ENCODE peak calls at places on chromosomes 6 and 20, in five cellular contexts. One of them, this sample, is unnamed.

GRCh38 chr6:56043076-56043475 is 167.7 kb upstream of the BMP5 start:
- DNase-seq in BJ: no peak
- DNase-seq in thoracic aorta: no peak
- DNase-seq in astrocyte of the spinal cord: no peak
- DNase-seq in stomach: no peak
- DNase-seq in this sample: no peak

GRCh38 chr6:148021715-148022114 is 320.9 kb upstream of the SASH1 start:
- DNase-seq in astrocyte of the spinal cord: no peak
- DNase-seq in thoracic aorta: no peak
- DNase-seq in BJ: no peak
- DNase-seq in stomach: no peak
- DNase-seq in this sample: no peak

GRCh38 chr6:53168516-53169257 is 20.0 kb upstream of the GCM1 start:
- DNase-seq in stomach: no peak
- DNase-seq in thoracic aorta: no peak
- DNase-seq in astrocyte of the spinal cord: peak
- DNase-seq in BJ: no peak
- DNase-seq in this sample: no peak

GRCh38 chr6:131936156-131936555 is 15.0 kb downstream of the CCN2 start:
- DNase-seq in astrocyte of the spinal cord: no peak
- DNase-seq in BJ: no peak
- DNase-seq in thoracic aorta: no peak
- DNase-seq in stomach: no peak
- DNase-seq in this sample: no peak

GRCh38 chr20:33933469-33933909 is 60.2 kb upstream of the RALY start:
- DNase-seq in astrocyte of the spinal cord: peak
- DNase-seq in stomach: peak
- DNase-seq in BJ: no peak
- DNase-seq in thoracic aorta: no peak
- DNase-seq in this sample: peak

GRCh38 chr6:157755032-157755751 is 67.9 kb upstream of the SNX9 start:
- DNase-seq in thoracic aorta: no peak
- DNase-seq in astrocyte of the spinal cord: peak
- DNase-seq in stomach: no peak
- DNase-seq in BJ: peak
- DNase-seq in this sample: no peak

GRCh38 chr20:326645-327031 is 1.3 kb downstream of the SOX12 start:
- DNase-seq in astrocyte of the spinal cord: no peak
- DNase-seq in stomach: peak
- DNase-seq in thoracic aorta: no peak
- DNase-seq in BJ: no peak
- DNase-seq in this sample: no peak

GRCh38 chr6:41748542-41748941 is 1.3 kb upstream of the PGC start:
- DNase-seq in stomach: peak
- DNase-seq in thoracic aorta: no peak
- DNase-seq in astrocyte of the spinal cord: no peak
- DNase-seq in BJ: no peak
- DNase-seq in this sample: no peak

GRCh38 chr6:107823047-107823557 is 1.0 kb downstream of the SCML4 start:
- DNase-seq in stomach: no peak
- DNase-seq in thoracic aorta: no peak
- DNase-seq in BJ: no peak
- DNase-seq in astrocyte of the spinal cord: no peak
- DNase-seq in this sample: no peak

GRCh38 chr6:19416811-19417210 is 420.4 kb upstream of the ID4 start:
- DNase-seq in thoracic aorta: no peak
- DNase-seq in astrocyte of the spinal cord: no peak
- DNase-seq in stomach: no peak
- DNase-seq in BJ: no peak
- DNase-seq in this sample: no peak

GRCh38 chr20:21702553-21703467 is 2.7 kb upstream of the PAX1 start:
- DNase-seq in thoracic aorta: no peak
- DNase-seq in astrocyte of the spinal cord: peak
- DNase-seq in BJ: no peak
- DNase-seq in stomach: no peak
- DNase-seq in this sample: no peak

GRCh38 chr6:113596907-113597583 is 260.1 kb upstream of the MARCKS start:
- DNase-seq in stomach: peak
- DNase-seq in BJ: peak
- DNase-seq in thoracic aorta: no peak
- DNase-seq in astrocyte of the spinal cord: peak
- DNase-seq in this sample: no peak

GRCh38 chr6:79078057-79078969 is at the start of gene PHIP:
- DNase-seq in stomach: peak
- DNase-seq in astrocyte of the spinal cord: peak
- DNase-seq in thoracic aorta: peak
- DNase-seq in BJ: peak
- DNase-seq in this sample: peak

GRCh38 chr6:79076881-79077641 is 993 bp downstream of the PHIP start:
- DNase-seq in thoracic aorta: peak
- DNase-seq in BJ: peak
- DNase-seq in stomach: peak
- DNase-seq in astrocyte of the spinal cord: peak
- DNase-seq in this sample: peak

GRCh38 chr6:79077680-79078056 is 386 bp downstream of the PHIP start:
- DNase-seq in stomach: peak
- DNase-seq in astrocyte of the spinal cord: no peak
- DNase-seq in BJ: no peak
- DNase-seq in thoracic aorta: peak
- DNase-seq in this sample: peak

GRCh38 chr6:79082304-79082703 is 4.2 kb upstream of the PHIP start:
- DNase-seq in stomach: no peak
- DNase-seq in BJ: no peak
- DNase-seq in astrocyte of the spinal cord: no peak
- DNase-seq in thoracic aorta: no peak
- DNase-seq in this sample: no peak

GRCh38 chr6:79079425-79080130 is 1.5 kb upstream of the PHIP start:
- DNase-seq in BJ: no peak
- DNase-seq in astrocyte of the spinal cord: peak
- DNase-seq in stomach: no peak
- DNase-seq in thoracic aorta: no peak
- DNase-seq in this sample: no peak
- H3K4me3 ChIP-seq in BJ: peak
- H3K4me3 ChIP-seq in astrocyte of the spinal cord: peak
- H3K4me3 ChIP-seq in stomach: peak
- H3K4me3 ChIP-seq in thoracic aorta: peak
- H3K4me3 ChIP-seq in this sample: peak

GRCh38 chr6:11972270-11972669 is 39.8 kb upstream of the HIVEP1 start:
- DNase-seq in thoracic aorta: no peak
- DNase-seq in stomach: no peak
- DNase-seq in BJ: no peak
- DNase-seq in astrocyte of the spinal cord: no peak
- DNase-seq in this sample: no peak
- H3K4me3 ChIP-seq in thoracic aorta: no peak
- H3K4me3 ChIP-seq in stomach: no peak
- H3K4me3 ChIP-seq in BJ: no peak
- H3K4me3 ChIP-seq in astrocyte of the spinal cord: no peak
- H3K4me3 ChIP-seq in this sample: no peak

GRCh38 chr6:150634641-150635292 is 35.1 kb downstream of the PLEKHG1 start:
- DNase-seq in astrocyte of the spinal cord: no peak
- DNase-seq in BJ: peak
- DNase-seq in thoracic aorta: no peak
- DNase-seq in stomach: no peak
- DNase-seq in this sample: no peak

GRCh38 chr6:150631283-150631981 is 31.7 kb downstream of the PLEKHG1 start:
- DNase-seq in astrocyte of the spinal cord: no peak
- DNase-seq in BJ: no peak
- DNase-seq in thoracic aorta: no peak
- DNase-seq in stomach: no peak
- DNase-seq in this sample: no peak

GRCh38 chr6:150633466-150633795 is 33.7 kb downstream of the PLEKHG1 start:
- DNase-seq in thoracic aorta: no peak
- DNase-seq in stomach: no peak
- DNase-seq in BJ: no peak
- DNase-seq in astrocyte of the spinal cord: no peak
- DNase-seq in this sample: no peak

GRCh38 chr6:150632785-150633465 is 33.2 kb downstream of the PLEKHG1 start:
- DNase-seq in astrocyte of the spinal cord: no peak
- DNase-seq in thoracic aorta: no peak
- DNase-seq in BJ: no peak
- DNase-seq in stomach: no peak
- DNase-seq in this sample: no peak

DNA sequence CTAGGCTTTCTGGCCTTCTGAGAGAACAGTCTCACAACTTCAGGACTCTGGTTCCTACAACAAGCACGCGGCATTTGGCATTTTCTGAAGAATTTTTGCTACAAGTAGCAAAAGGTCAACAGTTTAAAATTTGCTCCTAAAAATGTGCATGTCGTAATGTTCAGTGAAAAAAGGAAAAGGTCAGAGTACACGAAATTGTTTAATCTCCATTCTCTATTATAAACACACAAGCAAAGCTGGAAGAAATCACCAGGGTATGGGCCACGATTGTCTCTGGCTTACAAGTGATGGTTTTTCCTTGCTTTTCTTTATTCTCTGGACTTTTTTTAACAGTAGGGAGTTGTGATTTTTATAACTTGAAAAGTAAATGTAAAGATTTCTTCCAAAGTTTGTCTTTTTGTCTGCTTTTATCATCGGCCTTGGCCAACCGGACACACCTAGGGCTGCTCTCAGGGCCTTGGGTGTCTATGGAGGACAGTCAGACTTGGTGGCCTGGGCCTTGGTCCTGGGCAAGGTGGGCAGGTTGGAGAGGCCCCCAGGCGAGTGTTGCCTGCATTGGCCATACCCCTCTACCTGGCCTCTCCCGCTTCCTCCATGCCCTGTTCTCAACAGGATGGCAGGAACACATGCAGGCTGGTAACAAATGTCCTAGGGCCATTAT is 32.4 kb downstream of the PLEKHG1 start:
- DNase-seq in astrocyte of the spinal cord: no peak
- DNase-seq in thoracic aorta: no peak
- DNase-seq in stomach: no peak
- DNase-seq in BJ: no peak
- DNase-seq in this sample: no peak
- H3K4me3 ChIP-seq in astrocyte of the spinal cord: no peak
- H3K4me3 ChIP-seq in thoracic aorta: peak
- H3K4me3 ChIP-seq in stomach: no peak
- H3K4me3 ChIP-seq in BJ: no peak
- H3K4me3 ChIP-seq in this sample: no peak

GRCh38 chr20:38146628-38147027 is 18.4 kb downstream of the TGM2 start:
- DNase-seq in BJ: no peak
- DNase-seq in stomach: no peak
- DNase-seq in thoracic aorta: no peak
- DNase-seq in astrocyte of the spinal cord: no peak
- DNase-seq in this sample: no peak

GRCh38 chr20:38143646-38144554 is 21.2 kb downstream of the TGM2 start:
- DNase-seq in BJ: peak
- DNase-seq in astrocyte of the spinal cord: peak
- DNase-seq in stomach: peak
- DNase-seq in thoracic aorta: peak
- DNase-seq in this sample: no peak

GRCh38 chr20:38146156-38146555 is 18.9 kb downstream of the TGM2 start:
- DNase-seq in thoracic aorta: no peak
- DNase-seq in stomach: no peak
- DNase-seq in BJ: no peak
- DNase-seq in astrocyte of the spinal cord: no peak
- DNase-seq in this sample: no peak

GRCh38 chr20:38144608-38145093 is 20.4 kb downstream of the TGM2 start:
- DNase-seq in astrocyte of the spinal cord: no peak
- DNase-seq in BJ: no peak
- DNase-seq in stomach: no peak
- DNase-seq in thoracic aorta: no peak
- DNase-seq in this sample: no peak

GRCh38 chr20:38145094-38146075 is 19.7 kb downstream of the TGM2 start:
- DNase-seq in BJ: no peak
- DNase-seq in thoracic aorta: no peak
- DNase-seq in astrocyte of the spinal cord: peak
- DNase-seq in stomach: no peak
- DNase-seq in this sample: no peak
- H3K4me3 ChIP-seq in BJ: no peak
- H3K4me3 ChIP-seq in thoracic aorta: no peak
- H3K4me3 ChIP-seq in astrocyte of the spinal cord: no peak
- H3K4me3 ChIP-seq in stomach: no peak
- H3K4me3 ChIP-seq in this sample: no peak

GRCh38 chr6:84415517-84415916 is 188.1 kb upstream of the CEP162 start:
- DNase-seq in thoracic aorta: no peak
- DNase-seq in stomach: no peak
- DNase-seq in BJ: no peak
- DNase-seq in astrocyte of the spinal cord: no peak
- DNase-seq in this sample: no peak
- H3K4me3 ChIP-seq in thoracic aorta: no peak
- H3K4me3 ChIP-seq in stomach: no peak
- H3K4me3 ChIP-seq in BJ: no peak
- H3K4me3 ChIP-seq in astrocyte of the spinal cord: no peak
- H3K4me3 ChIP-seq in this sample: no peak

GRCh38 chr6:39933669-39934059 is 598 bp downstream of the MOCS1 start:
- DNase-seq in BJ: no peak
- DNase-seq in astrocyte of the spinal cord: no peak
- DNase-seq in thoracic aorta: no peak
- DNase-seq in stomach: no peak
- DNase-seq in this sample: peak
- H3K4me3 ChIP-seq in BJ: peak
- H3K4me3 ChIP-seq in astrocyte of the spinal cord: peak
- H3K4me3 ChIP-seq in thoracic aorta: peak
- H3K4me3 ChIP-seq in stomach: peak
- H3K4me3 ChIP-seq in this sample: peak

This sample was measured in gastrocnemius medialis.